ENCODE peak calls at places on chromosome 17, in seven cellular contexts. V is A549, P is HCT116, A is K562, B is SK-N-SH, C is GM12878, Q is HepG2. U is an unnamed sample.

GRCh38 chr17:79065105-79065670 is 9.4 kb upstream of the ENGASE start:
- DNase-seq in V (peak), P (peak), A (peak), B (no peak), C (no peak), Q (peak), U (peak)

GRCh38 chr17:46863383-46864121 is 12.2 kb downstream of the WNT9B start:
- DNase-seq in V (no peak), P (no peak), A (no peak), B (no peak), C (no peak), Q (no peak), U (no peak)

GRCh38 chr17:28547623-28548416 is 4.6 kb downstream of the UNC119 start:
- DNase-seq in V (peak), P (peak), A (peak), B (peak), C (peak), Q (peak), U (peak)

GRCh38 chr17:2423271-2423670 is 22.4 kb upstream of the MNT start:
- DNase-seq in V (no peak), P (no peak), A (no peak), B (no peak), C (no peak), Q (no peak), U (no peak)

GRCh38 chr17:17523001-17523713 is 27.0 kb upstream of the RASD1 start:
- DNase-seq in V (no peak), P (no peak), A (no peak), B (no peak), C (no peak), Q (no peak), U (peak)

GRCh38 chr17:75508848-75509450 is 6.4 kb downstream of the CASKIN2 start:
- DNase-seq in V (no peak), P (no peak), A (no peak), B (no peak), C (no peak), Q (no peak), U (no peak)

GRCh38 chr17:17235212-17236174 is 1.5 kb downstream of the FLCN start:
- DNase-seq in V (no peak), P (no peak), A (no peak), B (no peak), C (no peak), Q (peak), U (no peak)

GRCh38 chr17:29292071-29292991 is 1.6 kb downstream of the NUFIP2 start:
- DNase-seq in V (peak), P (no peak), A (peak), B (peak), C (no peak), Q (no peak), U (peak)

GRCh38 chr17:48627242-48627597 is 1.1 kb upstream of the HOXB9 start:
- DNase-seq in V (no peak), P (no peak), A (peak), B (no peak), C (no peak), Q (no peak), U (no peak)

GRCh38 chr17:17994271-17994670 is 21.6 kb downstream of the DRC3 start:
- DNase-seq in V (peak), P (peak), A (no peak), B (peak), C (no peak), Q (peak), U (peak)

GRCh38 chr17:83203472-83204221 is 124.2 kb downstream of the METRNL start:
- DNase-seq in V (no peak), P (no peak), A (no peak), B (no peak), C (no peak), Q (no peak), U (no peak)

DNA sequence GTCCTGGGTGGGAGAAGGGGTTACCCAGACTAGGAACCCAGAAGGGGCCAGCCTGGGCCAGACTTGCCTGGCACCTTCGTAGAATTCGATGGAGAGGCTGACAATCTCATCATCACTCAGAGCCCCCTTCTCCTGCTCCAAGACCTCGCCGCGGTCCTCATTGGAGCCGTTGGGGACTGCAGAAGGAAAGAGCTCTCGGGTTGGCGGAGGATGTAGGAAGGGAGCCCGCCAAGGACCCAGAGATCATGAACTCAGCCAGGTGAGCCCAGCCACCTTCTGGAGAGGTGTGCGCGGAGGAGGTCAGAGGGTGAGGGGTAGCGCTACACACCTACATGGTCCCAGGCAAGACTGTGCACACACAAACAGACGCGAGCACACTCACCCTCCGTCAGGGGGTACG is 8.5 kb downstream of the CISD3 start:
- DNase-seq in V (no peak), P (no peak), A (no peak), B (no peak), C (no peak), Q (no peak), U (no peak)
- TF ChIP-seq REST in V (no peak), P (no peak), A (no peak), B (no peak), C (no peak), Q (no peak), U (no peak)

DNA sequence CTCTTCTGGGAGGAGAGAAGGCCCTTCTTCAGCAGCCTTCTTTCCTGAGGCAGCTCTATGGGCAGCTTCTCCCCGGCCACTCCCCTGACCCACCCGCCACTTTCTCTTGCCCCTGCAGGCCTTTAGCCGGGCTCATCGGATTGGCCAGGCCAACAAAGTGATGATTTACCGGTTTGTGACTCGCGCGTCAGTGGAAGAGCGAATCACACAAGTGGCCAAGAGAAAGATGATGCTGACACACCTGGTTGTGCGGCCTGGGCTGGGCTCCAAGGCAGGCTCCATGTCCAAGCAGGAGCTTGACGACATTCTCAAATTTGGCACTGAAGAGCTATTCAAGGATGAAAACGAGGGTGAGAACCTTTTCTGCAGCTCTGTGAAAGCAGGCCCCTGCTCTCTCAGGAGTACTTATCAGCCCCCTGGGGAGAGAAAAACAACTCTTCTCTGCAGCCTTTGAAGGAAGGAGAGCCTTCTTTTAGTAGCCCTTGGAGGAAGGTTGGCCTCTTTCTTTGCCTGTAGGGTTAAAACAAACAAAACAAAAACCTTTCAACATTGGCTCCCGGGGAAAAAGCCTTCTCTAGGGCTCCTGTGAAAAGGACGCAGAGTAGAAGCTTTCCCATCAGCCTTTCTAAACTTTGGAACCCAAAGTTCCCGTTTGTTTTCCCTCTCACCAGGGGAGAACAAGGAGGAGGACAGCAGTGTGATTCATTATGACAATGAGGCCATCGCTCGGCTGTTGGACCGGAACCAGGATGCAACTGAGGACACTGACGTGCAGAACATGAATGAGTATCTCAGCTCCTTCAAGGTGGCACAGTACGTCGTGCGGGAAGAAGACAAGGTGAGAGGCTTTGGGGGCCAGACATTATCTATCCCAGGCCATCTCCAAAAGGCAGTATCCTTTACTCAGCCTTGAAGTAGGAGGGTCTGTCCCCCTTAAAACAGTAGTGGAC is 12.7 kb downstream of the RNF227 start:
- DNase-seq in V (no peak), P (no peak), A (no peak), B (no peak), C (no peak), Q (no peak), U (no peak)
- TF ChIP-seq REST in V (no peak), P (no peak), A (no peak), B (no peak), C (no peak), Q (no peak), U (no peak)

DNA sequence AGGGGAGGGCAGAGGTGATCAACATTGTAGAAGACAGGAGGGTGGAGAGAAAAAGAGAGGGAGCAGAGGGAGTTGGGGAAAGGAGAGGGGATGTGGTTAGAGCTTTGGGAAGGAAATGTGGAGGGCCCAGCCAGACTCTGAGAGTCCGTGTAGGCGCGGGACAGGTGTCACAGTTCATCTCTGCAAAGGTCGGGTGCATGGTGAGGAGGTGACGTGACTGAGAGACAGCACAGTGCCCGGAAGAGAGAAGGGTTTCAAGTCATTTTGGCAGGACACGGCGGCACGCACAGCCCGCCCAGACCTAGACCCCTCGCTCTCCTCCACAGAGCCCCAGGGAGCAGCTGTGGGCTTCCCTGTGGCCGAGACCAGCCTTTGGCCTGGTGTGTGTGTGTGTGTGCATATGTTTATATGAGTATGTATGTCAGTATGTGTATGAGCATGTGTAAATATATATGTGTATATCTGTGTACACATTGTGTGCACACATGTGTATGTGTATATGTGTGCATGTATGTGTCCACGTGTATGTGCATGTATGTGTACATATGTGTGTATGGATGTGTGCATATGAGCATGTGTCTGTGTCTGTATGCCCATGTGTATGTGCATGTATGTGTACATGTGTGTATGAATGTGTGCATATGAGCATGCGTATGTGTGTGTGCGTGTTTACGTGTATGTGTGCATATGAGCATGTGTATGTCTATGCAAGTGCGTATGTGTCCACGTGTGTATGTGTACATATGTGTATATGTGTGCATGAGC is 104.6 kb downstream of the SEC14L1 start:
- DNase-seq in V (no peak), P (no peak), A (no peak), B (no peak), C (peak), Q (no peak), U (no peak)
- TF ChIP-seq REST in V (no peak), P (no peak), A (no peak), B (no peak), C (no peak), Q (no peak), U (no peak)

GRCh38 chr17:63676540-63676933 is 23.4 kb downstream of the LIMD2 start:
- DNase-seq in V (no peak), P (no peak), A (no peak), B (no peak), C (no peak), Q (no peak), U (no peak)

GRCh38 chr17:63682441-63682840 is 17.5 kb downstream of the LIMD2 start:
- DNase-seq in V (no peak), P (no peak), A (no peak), B (no peak), C (no peak), Q (no peak), U (no peak)

GRCh38 chr17:63681530-63681929 is 18.4 kb downstream of the LIMD2 start:
- DNase-seq in V (no peak), P (no peak), A (no peak), B (no peak), C (no peak), Q (no peak), U (peak)

GRCh38 chr17:63680700-63681099 is 19.2 kb downstream of the LIMD2 start:
- DNase-seq in V (no peak), P (no peak), A (no peak), B (no peak), C (no peak), Q (no peak), U (no peak)

DNA sequence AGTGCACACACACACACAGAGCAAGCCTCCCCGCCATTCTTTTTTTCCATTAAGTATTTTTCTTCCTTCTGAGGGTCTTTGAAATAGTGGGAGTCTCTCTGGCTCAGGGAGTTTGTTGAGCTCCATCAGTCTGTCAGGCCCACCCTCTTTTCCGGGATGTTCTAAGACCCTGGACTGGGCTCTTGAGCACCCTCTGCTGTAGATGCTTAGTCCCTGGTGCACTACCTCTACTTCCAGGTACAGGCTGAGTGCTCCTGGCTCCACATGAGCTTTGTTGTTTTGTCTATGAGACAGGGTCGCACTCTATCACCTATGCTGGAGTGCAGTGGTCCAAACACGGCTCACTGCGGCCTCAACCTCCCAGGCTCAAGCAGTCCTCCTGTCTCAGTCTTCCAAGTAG is 20.7 kb downstream of the LIMD2 start:
- DNase-seq in V (no peak), P (no peak), A (no peak), B (no peak), C (no peak), Q (no peak), U (peak)
- TF ChIP-seq REST in V (no peak), P (no peak), A (no peak), B (no peak), C (no peak), Q (no peak), U (no peak)

GRCh38 chr17:27345141-27345904 is 51.4 kb downstream of the WSB1 start:
- DNase-seq in V (no peak), P (no peak), A (peak), B (no peak), C (no peak), Q (no peak), U (peak)
- TF ChIP-seq REST in V (no peak), P (no peak), A (no peak), B (no peak), C (no peak), Q (no peak), U (no peak)

GRCh38 chr17:82076018-82076784 is 10.6 kb upstream of the DUS1L start:
- DNase-seq in V (no peak), P (no peak), A (no peak), B (no peak), C (no peak), Q (no peak), U (no peak)
- TF ChIP-seq REST in V (no peak), P (no peak), A (no peak), B (no peak), C (no peak), Q (no peak), U (no peak)

GRCh38 chr17:42249681-42250446 is 26.3 kb downstream of the STAT5B start:
- DNase-seq in V (no peak), P (no peak), A (no peak), B (no peak), C (peak), Q (no peak), U (no peak)
- TF ChIP-seq REST in V (no peak), P (no peak), A (no peak), B (no peak), C (no peak), Q (no peak), U (no peak)

GRCh38 chr17:5899496-5900195 is 170.5 kb upstream of the WSCD1 start:
- DNase-seq in V (no peak), P (no peak), A (no peak), B (no peak), C (no peak), Q (no peak), U (no peak)
- TF ChIP-seq REST in V (no peak), P (no peak), A (no peak), B (no peak), C (no peak), Q (no peak), U (no peak)